ENCODE peak calls at places on chromosomes 6 and 20, in seven cellular contexts. X is neural progenitor cell, A is lower leg skin, Y is left ventricle myocardium inferior, M is astrocyte of the spinal cord, L is H1, P is heart right ventricle. Z is an unnamed sample.

GRCh38 chr6:158061361-158061708 is 79.7 kb downstream of the SYNJ2 start:
- DNase-seq in X (no peak), A (no peak), Y (no peak), M (no peak), L (no peak), P (no peak), Z (no peak)

GRCh38 chr6:65229768-65230167 is 477.3 kb downstream of the EYS start:
- DNase-seq in X (no peak), A (no peak), Y (no peak), M (peak), L (no peak), P (no peak), Z (no peak)

GRCh38 chr20:32513031-32513866 is 71.9 kb downstream of the NOL4L start:
- DNase-seq in X (no peak), A (no peak), Y (no peak), M (no peak), L (no peak), P (no peak), Z (no peak)

GRCh38 chr20:15913661-15914060 is 659.6 kb downstream of the KIF16B start:
- DNase-seq in X (no peak), A (no peak), Y (no peak), M (no peak), L (no peak), P (no peak), Z (no peak)

GRCh38 chr6:5260111-5260620 is 584 bp downstream of the LYRM4 start:
- DNase-seq in X (peak), A (peak), Y (no peak), M (peak), L (no peak), P (peak), Z (peak)

GRCh38 chr6:21332077-21332476 is 261.5 kb upstream of the SOX4 start:
- DNase-seq in X (no peak), A (no peak), Y (no peak), M (no peak), L (no peak), P (no peak), Z (no peak)

GRCh38 chr20:41041693-41042092 is 13.1 kb downstream of the TOP1 start:
- DNase-seq in X (no peak), A (no peak), Y (no peak), M (no peak), L (no peak), P (no peak), Z (no peak)

GRCh38 chr6:157239148-157239547 is 84.2 kb downstream of the TMEM242 start:
- DNase-seq in X (no peak), A (no peak), Y (no peak), M (no peak), L (no peak), P (no peak), Z (no peak)

GRCh38 chr6:110490110-110490509 is 13.7 kb upstream of the SLC22A16 start:
- DNase-seq in X (no peak), A (no peak), Y (no peak), M (no peak), L (no peak), P (no peak), Z (no peak)

GRCh38 chr6:130945401-130945919 is 117.6 kb downstream of the EPB41L2 start:
- DNase-seq in X (no peak), A (no peak), Y (no peak), M (peak), L (no peak), P (no peak), Z (no peak)

GRCh38 chr6:12720310-12720709 is 3.7 kb downstream of the PHACTR1 start:
- DNase-seq in X (no peak), A (no peak), Y (no peak), M (no peak), L (no peak), P (no peak), Z (no peak)

GRCh38 chr6:90039911-90040310 is 145.6 kb downstream of the GJA10 start:
- DNase-seq in X (no peak), A (no peak), Y (no peak), M (peak), L (no peak), P (no peak), Z (no peak)

GRCh38 chr6:25366785-25367657 is 87.8 kb downstream of the CARMIL1 start:
- DNase-seq in X (no peak), A (no peak), Y (no peak), M (no peak), L (no peak), P (no peak), Z (no peak)

GRCh38 chr6:157211603-157212455 is 111.5 kb downstream of the TMEM242 start:
- DNase-seq in X (no peak), A (no peak), Y (no peak), M (no peak), L (no peak), P (no peak), Z (no peak)

GRCh38 chr6:30198166-30199084 is 14.8 kb downstream of the TRIM26 start:
- DNase-seq in X (no peak), A (no peak), Y (no peak), M (no peak), L (no peak), P (no peak), Z (no peak)

GRCh38 chr20:48706710-48707339 is 121.0 kb downstream of the PREX1 start:
- DNase-seq in X (no peak), A (no peak), Y (no peak), M (no peak), L (no peak), P (peak), Z (no peak)

GRCh38 chr6:105226598-105227291 is 46.9 kb upstream of the POPDC3 start:
- DNase-seq in X (no peak), A (no peak), Y (no peak), M (no peak), L (no peak), P (peak), Z (no peak)

GRCh38 chr20:42294976-42295375 is 676.8 kb upstream of the CHD6 start:
- DNase-seq in X (no peak), A (no peak), Y (no peak), M (no peak), L (no peak), P (no peak), Z (no peak)

GRCh38 chr6:12791371-12791770 is 74.8 kb downstream of the PHACTR1 start:
- DNase-seq in X (no peak), A (no peak), Y (no peak), M (no peak), L (no peak), P (no peak), Z (no peak)

GRCh38 chr6:30615958-30616810 is 859 bp downstream of the PPP1R10 start:
- DNase-seq in X (peak), A (peak), Y (no peak), M (peak), L (no peak), P (no peak), Z (peak)

GRCh38 chr6:30071081-30071818 is 4.3 kb downstream of the PPP1R11 start:
- DNase-seq in X (peak), A (no peak), Y (peak), M (peak), L (no peak), P (no peak), Z (no peak)

GRCh38 chr6:133945158-133945557 is 7.9 kb upstream of the TBPL1 start:
- DNase-seq in X (peak), A (no peak), Y (no peak), M (no peak), L (no peak), P (no peak), Z (no peak)

GRCh38 chr6:168884646-168885086 is 369.0 kb downstream of the THBS2 start:
- DNase-seq in X (peak), A (peak), Y (peak), M (peak), L (no peak), P (peak), Z (peak)

GRCh38 chr6:3585320-3585935 is 128.6 kb upstream of the SLC22A23 start:
- DNase-seq in X (no peak), A (no peak), Y (no peak), M (peak), L (no peak), P (no peak), Z (no peak)

GRCh38 chr20:64153861-64154589 is 10.2 kb upstream of the MYT1 start:
- DNase-seq in X (no peak), A (no peak), Y (no peak), M (no peak), L (no peak), P (no peak), Z (no peak)

GRCh38 chr6:144528605-144529425 is 243.7 kb downstream of the UTRN start:
- DNase-seq in X (peak), A (no peak), Y (no peak), M (peak), L (no peak), P (no peak), Z (peak)

GRCh38 chr20:51313275-51313898 is 229.1 kb downstream of the NFATC2 start:
- DNase-seq in X (no peak), A (no peak), Y (no peak), M (no peak), L (no peak), P (no peak), Z (no peak)

GRCh38 chr6:101236709-101237108 is 156.8 kb upstream of the GRIK2 start:
- DNase-seq in X (no peak), A (no peak), Y (no peak), M (no peak), L (no peak), P (no peak), Z (no peak)

GRCh38 chr20:38278763-38279162 is 18.2 kb upstream of the KIAA1755 start:
- DNase-seq in X (no peak), A (no peak), Y (no peak), M (no peak), L (no peak), P (no peak), Z (no peak)

GRCh38 chr6:157667211-157668033 is 155.6 kb upstream of the SNX9 start:
- DNase-seq in X (peak), A (peak), Y (no peak), M (peak), L (no peak), P (peak), Z (peak)

GRCh38 chr6:132392792-132393191 is 8.5 kb downstream of the MOXD1 start:
- DNase-seq in X (no peak), A (no peak), Y (no peak), M (no peak), L (no peak), P (no peak), Z (no peak)

GRCh38 chr20:57425150-57426013 is 34.2 kb downstream of the RBM38 start:
- DNase-seq in X (peak), A (no peak), Y (no peak), M (no peak), L (no peak), P (no peak), Z (no peak)

GRCh38 chr6:141925001-141925400 is 207.7 kb upstream of the GJE1 start:
- DNase-seq in X (no peak), A (no peak), Y (no peak), M (no peak), L (no peak), P (no peak), Z (no peak)

GRCh38 chr6:131552572-131552971 is 20.5 kb upstream of the ARG1 start:
- DNase-seq in X (no peak), A (no peak), Y (no peak), M (no peak), L (no peak), P (no peak), Z (no peak)

GRCh38 chr6:163291622-163292021 is 122.9 kb upstream of the QKI start:
- DNase-seq in X (no peak), A (no peak), Y (no peak), M (peak), L (no peak), P (no peak), Z (no peak)

GRCh38 chr6:73532288-73532687 is 11.5 kb upstream of the EEF1A1 start:
- DNase-seq in X (no peak), A (no peak), Y (no peak), M (no peak), L (no peak), P (no peak), Z (no peak)

GRCh38 chr6:11204987-11205386 is 27.5 kb downstream of the NEDD9 start:
- DNase-seq in X (no peak), A (no peak), Y (no peak), M (no peak), L (no peak), P (no peak), Z (no peak)

GRCh38 chr6:11208267-11208666 is 24.2 kb downstream of the NEDD9 start:
- DNase-seq in X (no peak), A (no peak), Y (no peak), M (no peak), L (no peak), P (no peak), Z (no peak)

GRCh38 chr6:11207199-11207968 is 25.1 kb downstream of the NEDD9 start:
- DNase-seq in X (no peak), A (peak), Y (peak), M (peak), L (no peak), P (peak), Z (no peak)

GRCh38 chr6:11205721-11206120 is 26.7 kb downstream of the NEDD9 start:
- DNase-seq in X (no peak), A (no peak), Y (no peak), M (no peak), L (no peak), P (no peak), Z (no peak)

DNA sequence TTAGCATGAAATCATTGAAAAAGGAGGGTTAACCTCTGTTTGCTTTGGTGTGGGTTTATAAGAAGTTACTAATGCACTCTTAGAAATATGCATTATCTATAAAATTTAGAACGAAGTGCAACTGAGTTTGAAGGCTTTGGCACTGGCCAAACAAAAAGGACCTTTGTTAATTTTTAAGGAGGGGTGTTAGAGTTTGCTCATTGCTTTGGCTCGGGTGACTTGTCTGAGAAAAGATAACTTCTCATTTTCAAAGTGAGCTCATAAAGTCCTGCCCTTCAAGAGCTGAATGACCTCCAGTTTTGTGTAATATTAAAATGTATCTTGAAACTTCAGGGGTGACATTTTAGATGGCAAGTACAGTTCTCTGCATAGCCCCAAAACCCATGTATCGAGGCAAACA is 25.9 kb downstream of the NEDD9 start:
- DNase-seq in X (no peak), A (no peak), Y (no peak), M (no peak), L (no peak), P (no peak), Z (no peak)
- H3K4me3 ChIP-seq in X (no peak), A (no peak), Y (no peak), M (no peak), L (no peak), P (no peak), Z (no peak)

DNA sequence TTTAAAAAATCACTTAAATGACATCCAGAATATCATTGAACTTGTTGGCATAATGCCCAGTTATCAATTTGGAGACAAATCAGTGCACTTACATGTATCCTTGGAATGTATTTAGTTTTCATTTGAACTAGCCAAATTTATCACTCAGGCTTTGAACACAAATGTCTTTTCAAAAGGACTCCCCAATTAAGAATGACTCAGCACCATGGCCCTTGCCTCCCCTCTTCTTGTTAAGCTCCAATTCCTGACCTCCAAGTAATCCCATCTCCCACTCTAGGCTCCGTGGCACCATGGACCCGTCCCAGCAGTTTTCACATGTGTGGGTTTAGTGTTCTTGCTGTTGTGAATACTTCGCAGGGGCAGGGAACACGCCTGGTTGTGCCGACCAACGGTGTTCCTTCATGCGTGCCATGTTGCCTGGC is 2.7 kb downstream of the AKAP12 start:
- DNase-seq in X (peak), A (no peak), Y (no peak), M (peak), L (no peak), P (no peak), Z (peak)
- H3K4me3 ChIP-seq in X (peak), A (no peak), Y (peak), M (peak), L (no peak), P (no peak), Z (peak)

GRCh38 chr6:1622851-1623768 is 13.4 kb downstream of the FOXC1 start:
- DNase-seq in X (no peak), A (no peak), Y (no peak), M (no peak), L (no peak), P (no peak), Z (no peak)

GRCh38 chr6:1624848-1625341 is 15.2 kb downstream of the FOXC1 start:
- DNase-seq in X (peak), A (no peak), Y (no peak), M (no peak), L (no peak), P (no peak), Z (no peak)

GRCh38 chr6:1624071-1624847 is 14.5 kb downstream of the FOXC1 start:
- DNase-seq in X (peak), A (no peak), Y (no peak), M (no peak), L (no peak), P (no peak), Z (no peak)

GRCh38 chr6:1622220-1622841 is 12.6 kb downstream of the FOXC1 start:
- DNase-seq in X (no peak), A (no peak), Y (no peak), M (no peak), L (no peak), P (no peak), Z (no peak)

GRCh38 chr6:1623769-1624070 is 14.0 kb downstream of the FOXC1 start:
- DNase-seq in X (no peak), A (no peak), Y (no peak), M (no peak), L (no peak), P (no peak), Z (no peak)
- H3K4me3 ChIP-seq in X (peak), A (no peak), Y (peak), M (no peak), L (peak), P (peak), Z (no peak)

DNA sequence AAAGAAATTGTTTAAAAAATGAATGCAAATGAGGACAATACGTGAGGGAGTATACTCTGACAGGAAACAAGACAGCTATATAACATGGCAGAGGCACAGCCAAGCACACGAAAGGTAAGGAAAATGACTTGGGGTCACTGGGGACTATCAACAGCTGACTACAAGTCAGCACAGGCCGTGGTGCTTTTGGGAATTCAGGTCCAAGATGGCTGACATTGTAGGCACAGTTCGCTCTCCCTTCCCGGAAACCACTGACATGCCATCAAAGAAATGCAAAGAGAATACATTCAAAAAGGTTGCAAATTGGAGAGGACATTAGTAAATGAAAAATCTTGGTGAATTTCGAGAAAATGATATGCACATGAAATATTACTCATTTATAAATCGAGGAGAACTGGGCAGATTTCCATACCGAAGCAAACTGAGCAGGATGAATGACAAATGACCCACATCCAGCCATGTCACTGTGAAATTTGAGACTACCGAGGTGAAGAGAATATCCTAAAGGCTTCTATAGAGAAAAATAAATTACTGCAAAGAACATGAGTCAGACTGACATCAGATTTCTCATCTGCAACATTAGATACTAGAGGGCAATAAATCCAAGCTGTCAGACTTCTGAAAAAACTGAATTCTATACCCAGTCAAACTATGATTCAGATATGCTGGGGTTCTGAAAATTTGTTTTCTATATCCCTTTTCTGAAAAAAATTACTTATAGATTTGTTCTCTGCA is 391.1 kb downstream of the BTBD9 start:
- DNase-seq in X (no peak), A (no peak), Y (no peak), M (no peak), L (no peak), P (no peak), Z (no peak)
- H3K4me3 ChIP-seq in X (no peak), A (no peak), Y (no peak), M (no peak), L (no peak), P (no peak), Z (no peak)

GRCh38 chr6:7484666-7485065 is 56.8 kb upstream of the DSP start:
- DNase-seq in X (no peak), A (no peak), Y (no peak), M (no peak), L (no peak), P (no peak), Z (no peak)

GRCh38 chr6:7473805-7474329 is 67.6 kb upstream of the DSP start:
- DNase-seq in X (no peak), A (no peak), Y (no peak), M (no peak), L (no peak), P (no peak), Z (no peak)

GRCh38 chr6:7475081-7475480 is 66.4 kb upstream of the DSP start:
- DNase-seq in X (no peak), A (no peak), Y (no peak), M (no peak), L (no peak), P (no peak), Z (no peak)

DNA sequence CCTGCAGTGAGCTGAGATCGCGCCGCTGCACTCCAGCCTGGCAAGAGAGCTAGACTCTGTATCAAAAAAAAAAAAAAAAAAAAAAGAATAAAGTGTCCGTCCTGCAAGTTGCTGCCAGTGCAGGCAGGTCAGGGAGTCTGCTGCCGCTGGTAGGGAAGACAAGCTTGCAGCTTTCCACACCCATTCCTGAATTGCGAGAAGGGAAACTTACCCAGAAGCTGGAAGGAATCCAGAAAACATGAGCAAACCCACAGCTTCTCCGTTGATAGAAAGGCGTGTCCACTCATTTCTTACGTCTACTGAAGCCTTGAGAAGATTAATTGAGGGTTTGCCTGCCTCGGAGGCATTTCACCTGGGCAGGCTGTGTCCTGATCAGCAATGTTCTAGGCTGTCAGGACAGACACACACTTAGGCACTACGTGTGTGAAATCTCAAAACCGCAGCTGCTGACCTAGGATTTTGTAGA is 61.6 kb upstream of the DSP start:
- DNase-seq in X (no peak), A (peak), Y (no peak), M (no peak), L (no peak), P (no peak), Z (no peak)
- H3K4me3 ChIP-seq in X (no peak), A (no peak), Y (peak), M (no peak), L (no peak), P (no peak), Z (no peak)